ENCODE peak calls at places on chromosome 14, in seven cellular contexts. J is H9, Y is mesenchymal stem cell, H is IMR-90, V is H1, A is trophoblast cell, U is neuronal stem cell. Z is an unnamed sample.

GRCh38 chr14:70013269-70013873 is 134.2 kb downstream of the SMOC1 start:
- DNase-seq in Y (no peak), A (peak; percentile 16), J (peak; percentile 74), V (peak; percentile 94), U (peak; percentile 54), H (peak; percentile 30), Z (peak; percentile 67)

GRCh38 chr14:92785601-92786426 is 8.3 kb upstream of the GOLGA5 start:
- DNase-seq in Y (peak; percentile 94), A (peak; percentile 70), H (peak; percentile 91), U (no peak), J (peak; percentile 29), V (no peak), Z (peak; percentile 73)

GRCh38 chr14:99274346-99275221 is 2.6 kb upstream of the BCL11B start:
- DNase-seq in J (peak; percentile 97), Y (peak; percentile 46), V (peak; percentile 88), H (peak; percentile 37), U (peak; percentile 90), A (no peak), Z (peak; percentile 99)

GRCh38 chr14:30710870-30711269 is 88.8 kb downstream of the SCFD1 start:
- DNase-seq in J (no peak), H (peak; percentile 49), Y (no peak), V (no peak), A (no peak), U (no peak), Z (no peak)

GRCh38 chr14:91149462-91149861 is 35.6 kb downstream of the DGLUCY start:
- DNase-seq in V (no peak), Y (peak; percentile 94), J (no peak), A (peak; percentile 69), H (peak; percentile 100), U (no peak), Z (no peak)

GRCh38 chr14:74508292-74508731 is 14.7 kb downstream of the ISCA2 start:
- DNase-seq in A (no peak), H (no peak), J (peak; percentile 90), Y (peak; percentile 43), V (no peak), U (no peak), Z (peak; percentile 91)

GRCh38 chr14:50828738-50829471 is 2.1 kb downstream of the NIN start:
- DNase-seq in A (no peak), H (no peak), J (no peak), V (no peak), U (no peak), Y (no peak), Z (no peak)

GRCh38 chr14:102493585-102493984 is 16.0 kb downstream of the ANKRD9 start:
- DNase-seq in A (no peak), Y (no peak), H (no peak), U (no peak), V (no peak), J (peak; percentile 19), Z (no peak)

GRCh38 chr14:21070610-21071224 is 613 bp downstream of the ARHGEF40 start:
- DNase-seq in H (peak; percentile 46), J (peak; percentile 81), A (no peak), Y (peak; percentile 75), U (peak; percentile 84), V (peak; percentile 86), Z (peak; percentile 94)

GRCh38 chr14:104658325-104658712 is 31.1 kb upstream of the INF2 start:
- DNase-seq in V (no peak), Y (no peak), A (no peak), J (no peak), H (no peak), U (no peak), Z (no peak)

GRCh38 chr14:70442750-70443149 is 9.2 kb upstream of the ADAM21 start:
- DNase-seq in Y (no peak), A (no peak), V (no peak), H (no peak), J (no peak), U (no peak), Z (peak; percentile 27)

GRCh38 chr14:99679543-99679942 is 4.6 kb upstream of the CYP46A1 start:
- DNase-seq in Y (no peak), H (no peak), V (peak; percentile 31), A (no peak), U (no peak), J (peak; percentile 18), Z (no peak)

GRCh38 chr14:81220488-81220766 is 332 bp downstream of the GTF2A1 start:
- DNase-seq in A (no peak), Y (no peak), V (no peak), U (no peak), H (no peak), J (no peak), Z (no peak)

GRCh38 chr14:60161176-60162107 is 3.8 kb downstream of the DHRS7 start:
- DNase-seq in Y (peak; percentile 56), J (peak; percentile 48), A (no peak), H (peak; percentile 18), V (no peak), U (no peak), Z (no peak)

GRCh38 chr14:103741876-103742275 is 26.3 kb downstream of the ZFYVE21 start:
- DNase-seq in U (no peak), J (no peak), H (no peak), A (no peak), Y (no peak), V (no peak), Z (no peak)

GRCh38 chr14:60064491-60065072 is 27.1 kb upstream of the PCNX4 start:
- DNase-seq in Y (peak; percentile 55), A (no peak), U (no peak), J (no peak), H (peak; percentile 55), V (no peak), Z (peak; percentile 13)

GRCh38 chr14:73471582-73472181 is 13.3 kb upstream of the NUMB start:
- DNase-seq in J (no peak), A (no peak), Y (no peak), H (no peak), U (no peak), V (no peak), Z (no peak)

GRCh38 chr14:87888136-87888999 is 104.6 kb downstream of the GALC start:
- DNase-seq in V (peak; percentile 89), H (no peak), U (no peak), A (no peak), Y (no peak), J (peak; percentile 74), Z (peak; percentile 75)

GRCh38 chr14:104442107-104442551 is 137.4 kb upstream of the C14orf180 start:
- DNase-seq in J (peak; percentile 23), A (no peak), Y (no peak), V (peak; percentile 45), U (no peak), H (no peak), Z (no peak)

GRCh38 chr14:31941487-31941886 is 135.6 kb upstream of the ARHGAP5 start:
- DNase-seq in A (no peak), J (no peak), H (no peak), Y (no peak), V (no peak), U (no peak), Z (no peak)

GRCh38 chr14:103028161-103028767 is 29.1 kb downstream of the CDC42BPB start:
- DNase-seq in J (no peak), V (no peak), H (no peak), A (no peak), U (no peak), Y (no peak), Z (no peak)

GRCh38 chr14:55508676-55509075 is 68.3 kb upstream of the TBPL2 start:
- DNase-seq in U (no peak), Y (no peak), H (no peak), J (no peak), A (no peak), V (no peak), Z (no peak)

GRCh38 chr14:29741909-29742401 is 185.7 kb downstream of the PRKD1 start:
- DNase-seq in J (no peak), U (no peak), A (no peak), Y (peak; percentile 7), H (peak; percentile 57), V (no peak), Z (no peak)

GRCh38 chr14:31476131-31476917 is 11.5 kb downstream of the GPR33 start:
- DNase-seq in A (no peak), Y (no peak), V (no peak), H (no peak), U (no peak), J (no peak), Z (no peak)

DNA sequence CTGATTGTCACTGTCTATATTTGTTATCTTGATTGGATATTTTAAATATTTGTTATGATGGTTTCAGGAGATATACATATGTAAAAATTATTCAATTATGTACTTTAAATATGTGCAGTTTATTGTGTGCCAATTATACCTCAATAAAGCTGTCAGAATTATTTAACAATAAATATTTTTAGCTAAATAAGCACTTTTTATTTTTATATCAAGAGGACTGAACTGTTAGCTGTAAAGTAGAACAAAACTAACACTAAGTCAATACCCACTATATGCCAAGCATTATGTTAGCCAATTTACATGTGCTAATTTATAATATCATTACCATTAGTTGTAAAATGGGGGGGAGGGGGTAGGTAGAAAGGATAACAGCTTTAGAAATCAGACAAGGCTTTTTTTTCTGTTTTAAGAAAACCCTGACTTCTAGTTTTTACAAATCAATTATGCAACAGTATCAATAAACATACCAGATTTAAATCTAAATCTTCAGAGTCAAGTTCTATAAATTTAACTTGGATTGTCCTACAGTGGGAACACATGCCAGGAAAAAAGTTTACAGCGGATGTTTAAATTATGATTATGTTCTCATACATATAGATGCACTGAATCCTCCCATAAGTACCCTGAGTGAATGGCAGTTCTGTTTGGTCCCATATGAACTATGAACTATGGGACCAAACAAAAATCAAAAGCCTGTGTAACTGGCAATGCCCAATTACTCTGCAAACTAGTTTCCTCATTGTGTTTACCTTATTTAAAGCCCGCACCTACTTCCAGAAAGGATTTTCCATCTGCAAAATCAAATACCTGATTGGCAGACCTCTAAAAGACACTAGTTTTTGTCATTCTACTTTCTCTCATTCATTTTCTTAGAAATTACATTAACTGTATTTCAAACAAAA is 2.8 kb downstream of the RALGAPA1 start:
- DNase-seq in A (no peak), Y (no peak), U (no peak), V (no peak), J (no peak), H (no peak), Z (no peak)
- H4K8ac ChIP-seq in A (no peak overlapping the region), Y (no peak overlapping the region), U (no peak overlapping the region), V (no peak overlapping the region), J (no peak overlapping the region), H (no peak overlapping the region), Z (no peak overlapping the region)

GRCh38 chr14:83575301-83575700 is 1954.6 kb upstream of the FLRT2 start:
- DNase-seq in V (no peak), U (no peak), J (no peak), H (peak; percentile 28), A (no peak), Y (no peak), Z (no peak)
- H2AK5ac ChIP-seq in V (no peak overlapping the region), U (no peak overlapping the region), J (no peak overlapping the region), H (no peak overlapping the region), A (no peak overlapping the region), Y (no peak overlapping the region), Z (no peak overlapping the region)

DNA sequence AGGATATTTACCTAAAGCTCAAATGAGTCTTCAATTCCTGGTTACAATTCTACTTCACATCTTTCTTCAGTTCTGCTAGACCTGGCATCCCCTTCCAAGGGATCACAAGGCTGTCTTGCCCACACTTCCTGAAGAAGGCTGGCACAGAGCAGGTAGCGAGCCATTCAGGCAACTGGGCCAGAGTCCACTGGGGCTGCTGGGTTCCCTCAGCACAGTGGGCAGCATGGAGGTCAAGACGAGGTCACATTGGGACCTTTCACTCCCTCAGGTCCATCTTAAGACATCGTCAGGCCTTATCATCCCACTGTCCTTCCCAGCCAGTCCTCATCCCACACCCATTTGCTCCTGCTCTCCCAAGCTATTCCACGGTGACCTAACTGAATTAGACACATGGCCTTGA is 143.1 kb upstream of the HIF1A start:
- DNase-seq in U (no peak), V (no peak), J (no peak), H (no peak), Y (no peak), A (no peak), Z (no peak)
- H3K18ac ChIP-seq in U (peak overlapping the region; percentile 58), V (no peak overlapping the region), J (no peak overlapping the region), H (peak overlapping the region; percentile 100), Y (no peak overlapping the region), A (no peak overlapping the region), Z (no peak overlapping the region)

GRCh38 chr14:25833341-25834121 is 764.3 kb downstream of the NOVA1 start:
- DNase-seq in J (peak; percentile 48), H (no peak), V (peak; percentile 48), A (no peak), Y (peak; percentile 17), U (peak; percentile 50), Z (peak; percentile 66)
- H4K8ac ChIP-seq in J (no peak overlapping the region), H (no peak overlapping the region), V (no peak overlapping the region), A (no peak overlapping the region), Y (no peak overlapping the region), U (no peak overlapping the region), Z (no peak overlapping the region)